ENCODE peak calls at places on chromosomes 11 and 22, in six cellular contexts. E is heart left ventricle, U is stomach, C is IMR-90, A is colonic mucosa, O is B cell. L is an unnamed sample.
A peak's percentile ranks its signal among the peaks of the same experiment; 100 is the strongest.

GRCh38 chr22:19877626-19878339 is 23.1 kb upstream of the GNB1L start:
- DNase-seq in C (peak; percentile 58), O (no peak), A (no peak), U (no peak), E (no peak), L (peak; percentile 17)

GRCh38 chr11:19589567-19590260 is 122.9 kb upstream of the NAV2 start:
- DNase-seq in A (no peak), C (no peak), O (no peak), U (no peak), E (no peak), L (no peak)

GRCh38 chr11:88814076-88814475 is 251.7 kb downstream of the GRM5 start:
- DNase-seq in A (no peak), O (no peak), C (no peak), E (no peak), U (no peak), L (no peak)

GRCh38 chr11:88367310-88367709 is 29.8 kb upstream of the CTSC start:
- DNase-seq in E (no peak), O (no peak), C (no peak), U (no peak), A (no peak), L (no peak)

GRCh38 chr11:1230121-1230455 is 7.2 kb downstream of the MUC5B start:
- DNase-seq in C (no peak), U (no peak), O (no peak), A (no peak), E (peak; percentile 9), L (no peak)

GRCh38 chr11:97259884-97260283 is 870.1 kb downstream of the JRKL start:
- DNase-seq in O (no peak), E (no peak), A (no peak), U (no peak), C (no peak), L (no peak)

GRCh38 chr11:71080239-71081097 is 171.9 kb downstream of the SHANK2 start:
- DNase-seq in A (peak; percentile 81), U (peak; percentile 60), E (peak; percentile 56), C (peak; percentile 58), O (peak; percentile 29), L (no peak)

GRCh38 chr11:61955031-61955415 is 4.9 kb downstream of the BEST1 start:
- DNase-seq in E (peak; percentile 77), A (peak; percentile 48), O (peak; percentile 44), C (peak; percentile 87), U (no peak), L (peak; percentile 84)

GRCh38 chr11:26947904-26948639 is 45.8 kb upstream of the FIBIN start:
- DNase-seq in U (no peak), O (no peak), A (no peak), C (peak; percentile 23), E (no peak), L (no peak)

GRCh38 chr11:24754406-24754805 is 257.6 kb downstream of the LUZP2 start:
- DNase-seq in U (no peak), A (no peak), E (no peak), C (peak; percentile 30), O (no peak), L (no peak)

GRCh38 chr22:29396126-29396525 is 7.8 kb upstream of the AP1B1 start:
- DNase-seq in C (no peak), A (no peak), E (no peak), U (no peak), O (no peak), L (no peak)

GRCh38 chr11:63212742-63213141 is 30.7 kb downstream of the SLC22A25 start:
- DNase-seq in U (no peak), E (no peak), O (no peak), A (no peak), C (no peak), L (no peak)

GRCh38 chr11:27700351-27701261 is at the start of gene BDNF:
- DNase-seq in C (peak; percentile 60), O (no peak), E (no peak), A (no peak), U (no peak), L (peak; percentile 84)

GRCh38 chr11:1350086-1350725 is 39.5 kb upstream of the BRSK2 start:
- DNase-seq in U (no peak), E (no peak), C (no peak), O (no peak), A (no peak), L (peak; percentile 64)

GRCh38 chr11:19957301-19957985 is 202.8 kb downstream of the DBX1 start:
- DNase-seq in C (no peak), E (no peak), U (no peak), O (no peak), A (no peak), L (no peak)

GRCh38 chr22:36417281-36417686 is 29.5 kb upstream of the MYH9 start:
- DNase-seq in O (no peak), C (peak; percentile 73), E (no peak), U (peak; percentile 84), A (peak; percentile 88), L (peak; percentile 85)

GRCh38 chr22:17514092-17514491 is 49.2 kb upstream of the SLC25A18 start:
- DNase-seq in C (no peak), U (no peak), O (no peak), E (peak; percentile 81), A (no peak), L (no peak)

GRCh38 chr22:39453765-39454378 is 2.9 kb upstream of the MGAT3 start:
- DNase-seq in U (no peak), A (no peak), O (no peak), C (peak; percentile 17), E (no peak), L (no peak)

GRCh38 chr22:18091478-18091877 is 13.7 kb downstream of the PEX26 start:
- DNase-seq in A (no peak), U (no peak), C (no peak), E (no peak), O (no peak), L (no peak)

GRCh38 chr22:41305646-41306045 is 4.3 kb downstream of the ZC3H7B start:
- DNase-seq in U (no peak), C (peak; percentile 73), A (no peak), O (no peak), E (no peak), L (no peak)

GRCh38 chr11:69359735-69360470 is 65.9 kb downstream of the MYEOV start:
- DNase-seq in E (no peak), A (no peak), O (no peak), C (peak; percentile 55), U (no peak), L (no peak)

GRCh38 chr22:44842417-44842816 is 90.0 kb downstream of the ARHGAP8 start:
- DNase-seq in A (no peak), O (no peak), C (no peak), E (no peak), U (no peak), L (no peak)

GRCh38 chr11:128891410-128891861 is 280 bp downstream of the KCNJ5 start:
- DNase-seq in A (no peak), E (no peak), C (no peak), O (no peak), U (no peak), L (no peak)

GRCh38 chr11:37817727-37818270 is 1219.8 kb upstream of the RAG2 start:
- DNase-seq in A (no peak), U (no peak), O (no peak), E (no peak), C (no peak), L (no peak)

GRCh38 chr11:111604392-111605009 is 2.3 kb downstream of the SIK2 start:
- DNase-seq in O (peak; percentile 51), U (no peak), C (peak; percentile 45), A (no peak), E (no peak), L (no peak)

GRCh38 chr11:38865922-38866321 is 2267.9 kb upstream of the RAG2 start:
- DNase-seq in A (no peak), U (no peak), O (no peak), E (no peak), C (no peak), L (no peak)

GRCh38 chr11:2579315-2580060 is 120.3 kb downstream of the KCNQ1OT1 start:
- DNase-seq in U (peak; percentile 22), E (peak; percentile 29), A (no peak), O (no peak), C (no peak), L (peak; percentile 20)

GRCh38 chr11:116607027-116607426 is 165.8 kb downstream of the BUD13 start:
- DNase-seq in O (no peak), C (no peak), E (no peak), A (no peak), U (no peak), L (no peak)

GRCh38 chr11:3971756-3972404 is 116.4 kb downstream of the STIM1 start:
- DNase-seq in U (no peak), C (peak; percentile 46), A (no peak), O (no peak), E (no peak), L (no peak)
- TF ChIP-seq CTCF in U (no peak), C (peak; percentile 19), A (no peak), O (peak; percentile 35), E (no peak), L (no peak)

DNA sequence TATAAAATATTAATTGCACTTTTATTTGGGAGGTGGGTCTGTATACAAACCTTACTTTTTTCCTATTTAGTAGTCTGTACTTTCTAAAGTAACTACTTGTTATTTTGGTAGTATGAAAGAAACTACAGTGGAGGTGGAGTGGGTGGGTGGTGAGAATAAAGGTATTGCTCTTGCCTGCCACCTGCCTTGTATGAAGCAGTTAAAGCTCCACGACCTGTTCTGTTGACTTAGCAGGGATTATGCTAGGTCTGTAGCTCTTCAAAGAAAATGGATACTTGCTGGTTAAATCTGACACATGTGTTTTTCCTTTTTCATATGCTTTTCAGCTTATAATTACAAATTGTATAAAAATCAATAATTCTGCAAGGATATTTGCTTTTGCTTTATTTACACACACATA is 111.9 kb downstream of the EHF start:
- DNase-seq in C (no peak), E (no peak), A (no peak), U (no peak), O (no peak), L (no peak)
- TF ChIP-seq CTCF in C (no peak), E (no peak), A (no peak), U (no peak), O (no peak), L (no peak)

GRCh38 chr11:94968334-94968958 is 4.9 kb downstream of the CWC15 start:
- DNase-seq in U (no peak), E (no peak), A (no peak), C (peak; percentile 60), O (no peak), L (no peak)
- TF ChIP-seq CTCF in U (peak; percentile 49), E (peak; percentile 63), A (peak; percentile 30), C (peak; percentile 69), O (peak; percentile 52), L (peak; percentile 45)

DNA sequence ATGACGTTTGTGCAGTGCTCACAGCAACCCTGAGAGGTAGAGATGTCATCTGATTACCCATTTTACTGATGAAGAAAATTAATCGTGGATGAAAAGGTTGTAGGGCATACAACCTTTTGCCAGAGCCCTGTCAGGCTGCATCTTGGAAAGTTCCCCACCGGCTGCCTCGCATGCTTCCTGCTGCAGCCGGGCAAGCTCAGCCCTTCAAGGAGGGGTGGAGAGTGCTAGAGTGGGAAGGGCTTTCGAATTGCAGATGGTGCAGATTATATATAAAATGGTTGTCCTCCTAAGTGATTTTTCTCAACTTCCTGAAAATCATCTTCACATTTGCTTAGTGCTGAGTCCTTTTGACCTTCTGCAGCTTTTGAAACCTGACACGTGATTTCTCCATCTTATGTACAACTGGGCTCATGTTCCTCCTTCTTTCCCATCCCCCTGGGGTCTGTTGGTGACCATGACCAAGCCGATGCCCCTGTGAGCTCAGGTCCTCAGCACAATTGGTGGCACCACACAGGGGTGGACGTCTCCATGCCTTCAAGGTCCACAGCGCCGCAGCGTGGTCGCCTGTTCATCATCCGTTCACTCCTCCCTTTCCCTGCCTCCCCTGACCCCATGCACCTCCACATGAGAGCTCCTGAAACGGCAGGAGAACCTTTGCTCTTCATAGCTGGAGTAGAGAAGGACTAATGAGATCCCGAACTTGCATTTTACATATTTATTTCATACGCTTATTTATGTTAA is 47.7 kb upstream of the MYO18B start:
- DNase-seq in U (no peak), C (no peak), E (no peak), A (no peak), O (no peak), L (peak; percentile 61)
- TF ChIP-seq CTCF in U (no peak), C (no peak), E (no peak), A (no peak), O (no peak), L (no peak)